ENCODE peak calls at places on chromosomes 4 and X, in ten cellular contexts. One of them, this sample, is unnamed.

GRCh38 chrX:70504772-70505450 is 60.3 kb downstream of the DLG3 start:
- DNase-seq in transverse colon: no peak
- DNase-seq in H1: no peak
- DNase-seq in stomach: no peak
- DNase-seq in HCT116: no peak
- DNase-seq in suprapubic skin: no peak
- DNase-seq in prostate gland: no peak
- DNase-seq in HepG2: no peak
- DNase-seq in breast epithelium: no peak
- DNase-seq in sigmoid colon: no peak
- DNase-seq in this sample: no peak

GRCh38 chr4:152784490-152785195 is 4.9 kb downstream of the ARFIP1 start:
- DNase-seq in HepG2: peak; percentile 5
- DNase-seq in HCT116: peak; percentile 45
- DNase-seq in breast epithelium: no peak
- DNase-seq in prostate gland: no peak
- DNase-seq in sigmoid colon: no peak
- DNase-seq in suprapubic skin: no peak
- DNase-seq in stomach: no peak
- DNase-seq in transverse colon: peak; percentile 16
- DNase-seq in H1: no peak
- DNase-seq in this sample: no peak

GRCh38 chr4:80071643-80072606 is 1.1 kb downstream of the ANTXR2 start:
- DNase-seq in sigmoid colon: peak; percentile 78
- DNase-seq in transverse colon: peak; percentile 55
- DNase-seq in HepG2: peak; percentile 6
- DNase-seq in suprapubic skin: peak; percentile 80
- DNase-seq in H1: peak; percentile 17
- DNase-seq in stomach: peak; percentile 39
- DNase-seq in HCT116: no peak
- DNase-seq in prostate gland: peak; percentile 44
- DNase-seq in breast epithelium: peak; percentile 20
- DNase-seq in this sample: no peak

GRCh38 chr4:159106636-159107035 is 3.8 kb downstream of the RAPGEF2 start:
- DNase-seq in HCT116: no peak
- DNase-seq in H1: no peak
- DNase-seq in breast epithelium: no peak
- DNase-seq in HepG2: no peak
- DNase-seq in transverse colon: no peak
- DNase-seq in stomach: no peak
- DNase-seq in sigmoid colon: no peak
- DNase-seq in prostate gland: no peak
- DNase-seq in suprapubic skin: no peak
- DNase-seq in this sample: no peak

GRCh38 chrX:68909945-68910344 is 81.1 kb downstream of the EFNB1 start:
- DNase-seq in prostate gland: no peak
- DNase-seq in stomach: no peak
- DNase-seq in HCT116: no peak
- DNase-seq in suprapubic skin: no peak
- DNase-seq in sigmoid colon: no peak
- DNase-seq in breast epithelium: no peak
- DNase-seq in H1: no peak
- DNase-seq in HepG2: no peak
- DNase-seq in transverse colon: no peak
- DNase-seq in this sample: no peak

GRCh38 chrX:150361777-150362351 is 1.3 kb upstream of the MAMLD1 start:
- DNase-seq in sigmoid colon: peak; percentile 74
- DNase-seq in breast epithelium: no peak
- DNase-seq in HCT116: no peak
- DNase-seq in suprapubic skin: no peak
- DNase-seq in H1: no peak
- DNase-seq in transverse colon: no peak
- DNase-seq in stomach: no peak
- DNase-seq in prostate gland: no peak
- DNase-seq in HepG2: no peak
- DNase-seq in this sample: peak; percentile 66

GRCh38 chrX:40504801-40505605 is 75.8 kb upstream of the ATP6AP2 start:
- DNase-seq in H1: no peak
- DNase-seq in prostate gland: no peak
- DNase-seq in suprapubic skin: no peak
- DNase-seq in sigmoid colon: no peak
- DNase-seq in transverse colon: no peak
- DNase-seq in HCT116: no peak
- DNase-seq in HepG2: no peak
- DNase-seq in stomach: no peak
- DNase-seq in breast epithelium: no peak
- DNase-seq in this sample: no peak

GRCh38 chrX:25650216-25650615 is 487.9 kb upstream of the MAGEB18 start:
- DNase-seq in HepG2: no peak
- DNase-seq in prostate gland: no peak
- DNase-seq in transverse colon: no peak
- DNase-seq in suprapubic skin: no peak
- DNase-seq in HCT116: no peak
- DNase-seq in sigmoid colon: no peak
- DNase-seq in stomach: no peak
- DNase-seq in H1: no peak
- DNase-seq in breast epithelium: no peak
- DNase-seq in this sample: no peak

GRCh38 chrX:39688576-39689373 is 409.0 kb downstream of the BCOR start:
- DNase-seq in H1: no peak
- DNase-seq in sigmoid colon: peak; percentile 76
- DNase-seq in HCT116: no peak
- DNase-seq in suprapubic skin: no peak
- DNase-seq in stomach: peak; percentile 75
- DNase-seq in transverse colon: peak; percentile 68
- DNase-seq in breast epithelium: no peak
- DNase-seq in prostate gland: peak; percentile 22
- DNase-seq in HepG2: peak; percentile 1
- DNase-seq in this sample: peak; percentile 89

GRCh38 chrX:63503541-63503940 is 152.4 kb upstream of the SPIN4 start:
- DNase-seq in HepG2: no peak
- DNase-seq in transverse colon: no peak
- DNase-seq in HCT116: no peak
- DNase-seq in suprapubic skin: no peak
- DNase-seq in stomach: no peak
- DNase-seq in H1: no peak
- DNase-seq in breast epithelium: no peak
- DNase-seq in prostate gland: no peak
- DNase-seq in sigmoid colon: no peak
- DNase-seq in this sample: no peak

GRCh38 chrX:105552395-105552794 is 269.9 kb upstream of the NRK start:
- DNase-seq in sigmoid colon: no peak
- DNase-seq in transverse colon: no peak
- DNase-seq in stomach: no peak
- DNase-seq in prostate gland: no peak
- DNase-seq in breast epithelium: no peak
- DNase-seq in HepG2: no peak
- DNase-seq in suprapubic skin: no peak
- DNase-seq in H1: no peak
- DNase-seq in HCT116: no peak
- DNase-seq in this sample: no peak

GRCh38 chrX:72003811-72004750 is 93.4 kb downstream of the NHSL2 start:
- DNase-seq in breast epithelium: peak; percentile 35
- DNase-seq in stomach: peak; percentile 44
- DNase-seq in HepG2: no peak
- DNase-seq in H1: peak; percentile 49
- DNase-seq in transverse colon: no peak
- DNase-seq in prostate gland: no peak
- DNase-seq in HCT116: peak; percentile 40
- DNase-seq in sigmoid colon: peak; percentile 74
- DNase-seq in suprapubic skin: no peak
- DNase-seq in this sample: peak; percentile 44

GRCh38 chr4:33722254-33722653 is 2522.1 kb downstream of the ARAP2 start:
- DNase-seq in H1: no peak
- DNase-seq in HepG2: no peak
- DNase-seq in HCT116: no peak
- DNase-seq in breast epithelium: no peak
- DNase-seq in stomach: no peak
- DNase-seq in transverse colon: no peak
- DNase-seq in prostate gland: no peak
- DNase-seq in sigmoid colon: no peak
- DNase-seq in suprapubic skin: no peak
- DNase-seq in this sample: no peak

GRCh38 chr4:56757270-56757746 is 64.2 kb downstream of the SPINK2 start:
- DNase-seq in suprapubic skin: no peak
- DNase-seq in transverse colon: peak; percentile 55
- DNase-seq in HepG2: no peak
- DNase-seq in breast epithelium: no peak
- DNase-seq in stomach: no peak
- DNase-seq in H1: no peak
- DNase-seq in prostate gland: no peak
- DNase-seq in sigmoid colon: peak; percentile 88
- DNase-seq in HCT116: no peak
- DNase-seq in this sample: no peak

DNA sequence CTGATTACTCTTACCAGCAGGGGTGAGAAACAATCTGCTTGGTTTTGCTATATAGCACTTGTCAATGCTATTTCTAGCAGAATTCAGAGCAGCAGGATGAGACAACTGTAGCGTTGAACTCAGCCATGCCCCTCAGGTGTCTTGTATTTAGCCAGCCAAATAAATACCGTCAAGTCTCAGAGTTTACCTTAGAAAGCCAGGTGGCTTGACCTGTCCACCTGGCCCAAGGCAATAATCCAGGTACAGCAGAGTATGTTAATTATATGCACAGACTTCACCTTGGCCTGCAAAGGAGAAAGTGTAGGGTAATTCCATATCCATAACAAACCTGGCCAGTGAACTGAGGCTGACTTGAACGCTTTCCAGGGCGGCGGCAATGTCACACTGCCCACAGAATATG is 1303.5 kb downstream of the RAPGEF2 start:
- DNase-seq in HCT116: no peak
- DNase-seq in HepG2: no peak
- DNase-seq in sigmoid colon: no peak
- DNase-seq in H1: no peak
- DNase-seq in transverse colon: no peak
- DNase-seq in breast epithelium: no peak
- DNase-seq in suprapubic skin: no peak
- DNase-seq in prostate gland: no peak
- DNase-seq in stomach: no peak
- DNase-seq in this sample: no peak
- H3K9me3 ChIP-seq in HCT116: no peaks in the 10 kb centered on the region
- H3K9me3 ChIP-seq in HepG2: no peaks in the 10 kb centered on the region
- H3K9me3 ChIP-seq in sigmoid colon: no peaks in the 10 kb centered on the region
- H3K9me3 ChIP-seq in H1: no peaks in the 10 kb centered on the region
- H3K9me3 ChIP-seq in transverse colon: no peaks in the 10 kb centered on the region
- H3K9me3 ChIP-seq in breast epithelium: no peaks in the 10 kb centered on the region
- H3K9me3 ChIP-seq in suprapubic skin: no peaks in the 10 kb centered on the region
- H3K9me3 ChIP-seq in prostate gland: no peaks in the 10 kb centered on the region
- H3K9me3 ChIP-seq in stomach: no peaks in the 10 kb centered on the region
- H3K9me3 ChIP-seq in this sample: no peaks in the 10 kb centered on the region

DNA sequence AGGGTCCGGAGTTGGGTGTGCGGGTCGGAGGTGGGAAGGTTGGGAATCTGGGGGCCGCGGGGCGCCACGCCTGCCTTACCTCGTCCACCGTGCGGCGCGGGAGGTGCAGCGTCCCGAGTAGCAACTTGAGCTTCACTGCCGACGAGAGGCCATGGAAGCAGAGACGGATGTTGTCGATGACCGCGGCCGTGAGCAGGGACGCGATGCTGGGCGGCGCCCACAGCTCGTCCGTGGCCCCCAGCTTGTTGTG is 178 bp downstream of the NELFA start:
- DNase-seq in H1: no peak
- DNase-seq in sigmoid colon: no peak
- DNase-seq in HCT116: no peak
- DNase-seq in stomach: no peak
- DNase-seq in prostate gland: no peak
- DNase-seq in breast epithelium: no peak
- DNase-seq in HepG2: no peak
- DNase-seq in transverse colon: no peak
- DNase-seq in suprapubic skin: no peak
- DNase-seq in this sample: no peak
- TF ChIP-seq POLR2A in H1: no peak
- TF ChIP-seq POLR2A in sigmoid colon: no peak
- TF ChIP-seq POLR2A in HCT116: no peak
- TF ChIP-seq POLR2A in stomach: no peak
- TF ChIP-seq POLR2A in prostate gland: peak; percentile 69
- TF ChIP-seq POLR2A in breast epithelium: no peak
- TF ChIP-seq POLR2A in HepG2: no peak
- TF ChIP-seq POLR2A in transverse colon: no peak
- TF ChIP-seq POLR2A in suprapubic skin: no peak
- TF ChIP-seq POLR2A in this sample: no peak

GRCh38 chr4:94412019-94413017 is 39.4 kb upstream of the PDLIM5 start:
- DNase-seq in stomach: no peak
- DNase-seq in sigmoid colon: no peak
- DNase-seq in H1: no peak
- DNase-seq in transverse colon: no peak
- DNase-seq in HepG2: peak; percentile 73
- DNase-seq in suprapubic skin: no peak
- DNase-seq in prostate gland: peak; percentile 8
- DNase-seq in HCT116: peak; percentile 76
- DNase-seq in breast epithelium: no peak
- DNase-seq in this sample: no peak
- TF ChIP-seq POLR2AphosphoS5 in stomach: no peak
- TF ChIP-seq POLR2AphosphoS5 in sigmoid colon: no peak
- TF ChIP-seq POLR2AphosphoS5 in H1: no peak
- TF ChIP-seq POLR2AphosphoS5 in transverse colon: no peak
- TF ChIP-seq POLR2AphosphoS5 in HepG2: no peak
- TF ChIP-seq POLR2AphosphoS5 in suprapubic skin: no peak
- TF ChIP-seq POLR2AphosphoS5 in prostate gland: peak; percentile 25
- TF ChIP-seq POLR2AphosphoS5 in HCT116: peak; percentile 46
- TF ChIP-seq POLR2AphosphoS5 in breast epithelium: no peak
- TF ChIP-seq POLR2AphosphoS5 in this sample: no peak

GRCh38 chrX:672931-673330 is 42.3 kb downstream of the SHOX start:
- DNase-seq in H1: no peak
- DNase-seq in prostate gland: no peak
- DNase-seq in HCT116: no peak
- DNase-seq in sigmoid colon: no peak
- DNase-seq in breast epithelium: no peak
- DNase-seq in stomach: no peak
- DNase-seq in suprapubic skin: no peak
- DNase-seq in HepG2: no peak
- DNase-seq in transverse colon: no peak
- DNase-seq in this sample: no peak

GRCh38 chrX:675279-675886 is 44.8 kb downstream of the SHOX start:
- DNase-seq in stomach: no peak
- DNase-seq in sigmoid colon: no peak
- DNase-seq in prostate gland: no peak
- DNase-seq in transverse colon: no peak
- DNase-seq in H1: no peak
- DNase-seq in HCT116: no peak
- DNase-seq in suprapubic skin: no peak
- DNase-seq in breast epithelium: no peak
- DNase-seq in HepG2: no peak
- DNase-seq in this sample: no peak

GRCh38 chrX:679161-679979 is 48.8 kb downstream of the SHOX start:
- DNase-seq in suprapubic skin: no peak
- DNase-seq in stomach: no peak
- DNase-seq in HCT116: no peak
- DNase-seq in sigmoid colon: no peak
- DNase-seq in H1: no peak
- DNase-seq in transverse colon: no peak
- DNase-seq in prostate gland: no peak
- DNase-seq in HepG2: no peak
- DNase-seq in breast epithelium: no peak
- DNase-seq in this sample: no peak

GRCh38 chrX:677376-677775 is 46.8 kb downstream of the SHOX start:
- DNase-seq in sigmoid colon: no peak
- DNase-seq in suprapubic skin: no peak
- DNase-seq in H1: no peak
- DNase-seq in HepG2: no peak
- DNase-seq in prostate gland: no peak
- DNase-seq in transverse colon: no peak
- DNase-seq in breast epithelium: no peak
- DNase-seq in HCT116: no peak
- DNase-seq in stomach: no peak
- DNase-seq in this sample: no peak

GRCh38 chrX:675896-676295 is 45.3 kb downstream of the SHOX start:
- DNase-seq in suprapubic skin: no peak
- DNase-seq in stomach: no peak
- DNase-seq in HCT116: no peak
- DNase-seq in HepG2: no peak
- DNase-seq in H1: no peak
- DNase-seq in prostate gland: no peak
- DNase-seq in sigmoid colon: no peak
- DNase-seq in breast epithelium: no peak
- DNase-seq in transverse colon: no peak
- DNase-seq in this sample: no peak
- H3K9me3 ChIP-seq in suprapubic skin: no peaks in the 10 kb centered on the region
- H3K9me3 ChIP-seq in stomach: peaks cover 21% of the 10 kb centered on the region
- H3K9me3 ChIP-seq in HCT116: no peaks in the 10 kb centered on the region
- H3K9me3 ChIP-seq in HepG2: no peaks in the 10 kb centered on the region
- H3K9me3 ChIP-seq in H1: no peaks in the 10 kb centered on the region
- H3K9me3 ChIP-seq in prostate gland: no peaks in the 10 kb centered on the region
- H3K9me3 ChIP-seq in sigmoid colon: no peaks in the 10 kb centered on the region
- H3K9me3 ChIP-seq in breast epithelium: peaks cover 9% of the 10 kb centered on the region
- H3K9me3 ChIP-seq in transverse colon: no peaks in the 10 kb centered on the region
- H3K9me3 ChIP-seq in this sample: no peaks in the 10 kb centered on the region